ENCODE peak calls at places on chromosomes 1 and 21, in four cellular contexts. M is choroid plexus epithelial cell; L is RKO; Z is stimulated activated CD8-positive, alpha-beta memory T cell treated with anti-CD3 and anti-CD28 coated beads, Interleukin-7, amount 100 ng/mL, for 1 hour. B is an unnamed sample.

GRCh38 chr1:154386643-154387352 is 18.3 kb upstream of the IL6R start:
- DNase-seq in M (no peak), L (no peak), Z (peak), B (peak)

GRCh38 chr1:155075535-155075934 is 3.1 kb upstream of the EFNA3 start:
- DNase-seq in M (no peak), L (no peak), Z (no peak), B (no peak)

GRCh38 chr21:25457411-25457810 is 149.9 kb downstream of the MRPL39 start:
- DNase-seq in M (peak), L (peak), Z (no peak), B (peak)

GRCh38 chr1:9196129-9197040 is 38.2 kb upstream of the H6PD start:
- DNase-seq in M (peak), L (peak), Z (peak), B (peak)

GRCh38 chr1:153945131-153945794 is 1.3 kb downstream of the DENND4B start:
- DNase-seq in M (peak), L (no peak), Z (peak), B (peak)

GRCh38 chr1:95168638-95169411 is 51.7 kb downstream of the TLCD4 start:
- DNase-seq in M (no peak), L (no peak), Z (no peak), B (no peak)

GRCh38 chr1:184002071-184002470 is 35.5 kb downstream of the COLGALT2 start:
- DNase-seq in M (peak), L (peak), Z (no peak), B (peak)

GRCh38 chr1:62337785-62338631 is 18.8 kb upstream of the KANK4 start:
- DNase-seq in M (peak), L (no peak), Z (no peak), B (no peak)

GRCh38 chr1:241642593-241642944 is 2.4 kb upstream of the CHML start:
- DNase-seq in M (no peak), L (no peak), Z (no peak), B (no peak)

GRCh38 chr1:96967311-96967710 is 245.7 kb downstream of the PTBP2 start:
- DNase-seq in M (peak), L (no peak), Z (no peak), B (no peak)

GRCh38 chr1:65812065-65812464 is 19.4 kb downstream of the PDE4B start:
- DNase-seq in M (peak), L (peak), Z (no peak), B (peak)

GRCh38 chr1:66058558-66058957 is 265.9 kb downstream of the PDE4B start:
- DNase-seq in M (no peak), L (no peak), Z (no peak), B (no peak)

GRCh38 chr1:171366816-171367215 is 52.8 kb downstream of the FMO4 start:
- DNase-seq in M (no peak), L (no peak), Z (no peak), B (no peak)